ENCODE peak calls at places on chromosome 2, in four cellular contexts. O, A, P and F are unnamed samples.

GRCh38 chr2:104849618-104850097 is 4.3 kb upstream of the POU3F3 start:
- DNase-seq in A (peak), P (peak), O (peak), F (peak)

GRCh38 chr2:168798888-168799410 is 3.5 kb upstream of the NOSTRIN start:
- DNase-seq in A (no peak), O (no peak), P (peak), F (no peak)

GRCh38 chr2:175605989-175606841 is 395.9 kb downstream of the LNPK start:
- DNase-seq in O (no peak), A (peak), P (no peak), F (peak)

GRCh38 chr2:67713376-67713775 is 316.2 kb downstream of the ETAA1 start:
- DNase-seq in A (no peak), O (no peak), P (no peak), F (no peak)

GRCh38 chr2:75491129-75491753 is 69.5 kb downstream of the EVA1A start:
- DNase-seq in O (no peak), A (no peak), P (no peak), F (no peak)

GRCh38 chr2:60980031-60980815 is 37.3 kb upstream of the PEX13 start:
- DNase-seq in A (no peak), O (no peak), P (no peak), F (no peak)

GRCh38 chr2:218002792-218003191 is at the start of gene TNS1:
- DNase-seq in O (no peak), P (no peak), A (peak), F (no peak)

GRCh38 chr2:136376798-136377211 is 258.9 kb upstream of the CXCR4 start:
- DNase-seq in A (no peak), O (no peak), P (no peak), F (no peak)

GRCh38 chr2:182550234-182550633 is 123.4 kb upstream of the PDE1A start:
- DNase-seq in A (no peak), P (no peak), O (no peak), F (no peak)

GRCh38 chr2:31947871-31948270 is 62.9 kb downstream of the MEMO1 start:
- DNase-seq in A (no peak), O (no peak), P (no peak), F (no peak)

GRCh38 chr2:219228026-219228744 is 1.3 kb downstream of the ATG9A start:
- DNase-seq in P (peak), A (no peak), O (no peak), F (no peak)

GRCh38 chr2:63092847-63093246 is 42.2 kb downstream of the OTX1 start:
- DNase-seq in P (no peak), A (no peak), O (no peak), F (no peak)

GRCh38 chr2:74935883-74936483 is 22.5 kb upstream of the POLE4 start:
- DNase-seq in O (no peak), P (no peak), A (no peak), F (no peak)

GRCh38 chr2:200442471-200442870 is 67.4 kb downstream of the KCTD18 start:
- DNase-seq in P (no peak), O (no peak), A (no peak), F (no peak)

GRCh38 chr2:29281585-29281984 is 166.4 kb downstream of the CLIP4 start:
- DNase-seq in A (peak), P (no peak), O (no peak), F (no peak)

GRCh38 chr2:100752628-100753333 is 67.2 kb upstream of the NPAS2 start:
- DNase-seq in P (no peak), O (no peak), A (no peak), F (peak)

GRCh38 chr2:86249843-86250402 is 50.7 kb downstream of the MRPL35 start:
- DNase-seq in O (no peak), A (peak), P (peak), F (peak)

GRCh38 chr2:98484121-98484557 is 39.5 kb downstream of the INPP4A start:
- DNase-seq in A (no peak), P (no peak), O (no peak), F (peak)

GRCh38 chr2:167196461-167197252 is 308.4 kb downstream of the XIRP2 start:
- DNase-seq in O (no peak), A (peak), P (no peak), F (no peak)

GRCh38 chr2:19072161-19072560 is 286.3 kb downstream of the OSR1 start:
- DNase-seq in A (no peak), P (no peak), O (no peak), F (no peak)

GRCh38 chr2:205361970-205362369 is 320.3 kb upstream of the NRP2 start:
- DNase-seq in A (no peak), P (no peak), O (no peak), F (no peak)

GRCh38 chr2:216370961-216371633 is 1.2 kb downstream of the MARCHF4 start:
- DNase-seq in P (no peak), A (peak), O (peak), F (no peak)

GRCh38 chr2:164386226-164386625 is 235.1 kb downstream of the GRB14 start:
- DNase-seq in A (no peak), O (no peak), P (no peak), F (no peak)

GRCh38 chr2:39996653-39997080 is 217.6 kb upstream of the THUMPD2 start:
- DNase-seq in A (no peak), O (no peak), P (no peak), F (no peak)

GRCh38 chr2:222613715-222614331 is 42.1 kb downstream of the FARSB start:
- DNase-seq in O (no peak), P (peak), A (peak), F (peak)

GRCh38 chr2:29706171-29706690 is 215.2 kb downstream of the ALK start:
- DNase-seq in A (no peak), P (no peak), O (no peak), F (no peak)

GRCh38 chr2:39373403-39373802 is 63.7 kb downstream of the MAP4K3 start:
- DNase-seq in A (no peak), O (no peak), P (no peak), F (no peak)

GRCh38 chr2:231780123-231780908 is 766 bp downstream of the PDE6D start:
- DNase-seq in P (peak), A (peak), O (peak), F (peak)

GRCh38 chr2:66849128-66849527 is 414.2 kb downstream of the MEIS1 start:
- DNase-seq in O (no peak), A (no peak), P (no peak), F (no peak)

GRCh38 chr2:75311993-75312392 is 112.7 kb upstream of the TACR1 start:
- DNase-seq in O (peak), P (peak), A (peak), F (peak)

GRCh38 chr2:64338910-64339500 is 115.0 kb upstream of the LGALSL start:
- DNase-seq in P (no peak), O (no peak), A (no peak), F (no peak)

GRCh38 chr2:120118471-120118870 is 104.7 kb downstream of the TMEM185B start:
- DNase-seq in A (no peak), P (no peak), O (no peak), F (no peak)

GRCh38 chr2:38260469-38260868 is 116.6 kb downstream of the ATL2 start:
- DNase-seq in P (peak), A (no peak), O (no peak), F (no peak)

GRCh38 chr2:217440000-217440399 is 562.8 kb downstream of the TNS1 start:
- DNase-seq in A (no peak), P (no peak), O (no peak), F (no peak)

GRCh38 chr2:222445226-222445625 is 20.9 kb downstream of the SGPP2 start:
- DNase-seq in A (no peak), O (no peak), P (no peak), F (no peak)

GRCh38 chr2:54274781-54275242 is 18.8 kb upstream of the TSPYL6 start:
- DNase-seq in P (no peak), A (no peak), O (no peak), F (no peak)

GRCh38 chr2:59301466-59302402 is 1060.6 kb upstream of the FANCL start:
- DNase-seq in O (peak), A (peak), P (peak), F (peak)

GRCh38 chr2:70367722-70368323 is 66.0 kb upstream of the FAM136A start:
- DNase-seq in O (peak), A (no peak), P (peak), F (no peak)

GRCh38 chr2:15673919-15674636 is 82.4 kb downstream of the DDX1 start:
- DNase-seq in A (no peak), P (no peak), O (peak), F (peak)
- TF ChIP-seq FOXJ3 in A (no peak), P (no peak), O (no peak), F (no peak)

GRCh38 chr2:12584337-12584736 is 132.4 kb upstream of the TRIB2 start:
- DNase-seq in O (no peak), A (no peak), P (no peak), F (no peak)
- TF ChIP-seq FOXJ3 in O (no peak), A (no peak), P (no peak), F (no peak)

GRCh38 chr2:240820014-240820606 is at the start of gene KIF1A:
- DNase-seq in O (peak), P (no peak), A (peak), F (no peak)

GRCh38 chr2:240818293-240818542 is 1.8 kb downstream of the KIF1A start:
- DNase-seq in A (no peak), O (no peak), P (no peak), F (no peak)

GRCh38 chr2:240817496-240818292 is 2.3 kb downstream of the KIF1A start:
- DNase-seq in O (no peak), A (no peak), P (no peak), F (no peak)

GRCh38 chr2:240819404-240820013 is 510 bp downstream of the KIF1A start:
- DNase-seq in P (no peak), A (peak), O (peak), F (no peak)

DNA sequence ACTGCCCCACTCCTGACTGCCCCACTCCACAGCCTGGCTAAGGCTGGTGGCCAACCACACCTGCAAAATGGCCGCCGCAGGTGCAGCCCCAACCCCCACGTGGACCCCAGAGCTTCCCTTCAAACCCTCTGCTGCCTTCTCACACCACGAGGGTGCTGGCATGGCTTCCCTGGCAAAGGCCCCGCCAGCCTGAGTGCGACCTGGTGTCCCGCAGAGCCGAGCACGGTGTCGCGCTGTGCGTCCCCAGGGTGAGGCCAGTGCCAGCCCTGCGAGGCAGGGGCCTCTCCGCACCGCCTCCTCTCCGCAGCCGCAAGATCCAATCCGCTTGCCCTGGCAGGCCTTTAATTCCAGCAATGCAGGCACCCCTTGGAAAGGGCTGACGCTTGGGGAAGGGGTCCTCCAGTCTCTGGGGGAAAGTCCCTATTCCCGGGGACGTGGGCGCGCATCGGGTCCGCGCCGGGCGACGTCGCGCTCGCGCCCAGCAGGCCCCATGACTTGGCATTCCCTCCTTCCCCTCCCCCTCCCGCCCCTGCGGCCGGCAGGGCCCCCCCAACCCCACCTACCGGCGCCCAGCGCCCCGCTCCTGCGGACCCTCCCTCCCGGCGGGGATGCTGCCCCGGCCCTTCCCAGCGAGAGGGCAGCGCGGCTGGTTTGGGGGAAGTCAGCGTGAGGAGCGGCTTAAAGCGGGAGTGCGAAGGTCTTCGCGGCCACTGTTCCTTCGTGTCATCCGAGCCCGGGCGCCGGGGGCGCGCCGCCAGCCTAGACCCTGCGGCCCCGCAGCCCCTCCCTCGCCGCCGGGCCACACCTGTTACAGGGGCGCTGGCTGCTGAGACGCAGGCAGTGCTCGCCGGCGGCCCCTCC is 1.2 kb downstream of the KIF1A start:
- DNase-seq in A (peak), P (no peak), O (peak), F (no peak)
- TF ChIP-seq FOXJ3 in A (no peak), P (no peak), O (no peak), F (no peak)

DNA sequence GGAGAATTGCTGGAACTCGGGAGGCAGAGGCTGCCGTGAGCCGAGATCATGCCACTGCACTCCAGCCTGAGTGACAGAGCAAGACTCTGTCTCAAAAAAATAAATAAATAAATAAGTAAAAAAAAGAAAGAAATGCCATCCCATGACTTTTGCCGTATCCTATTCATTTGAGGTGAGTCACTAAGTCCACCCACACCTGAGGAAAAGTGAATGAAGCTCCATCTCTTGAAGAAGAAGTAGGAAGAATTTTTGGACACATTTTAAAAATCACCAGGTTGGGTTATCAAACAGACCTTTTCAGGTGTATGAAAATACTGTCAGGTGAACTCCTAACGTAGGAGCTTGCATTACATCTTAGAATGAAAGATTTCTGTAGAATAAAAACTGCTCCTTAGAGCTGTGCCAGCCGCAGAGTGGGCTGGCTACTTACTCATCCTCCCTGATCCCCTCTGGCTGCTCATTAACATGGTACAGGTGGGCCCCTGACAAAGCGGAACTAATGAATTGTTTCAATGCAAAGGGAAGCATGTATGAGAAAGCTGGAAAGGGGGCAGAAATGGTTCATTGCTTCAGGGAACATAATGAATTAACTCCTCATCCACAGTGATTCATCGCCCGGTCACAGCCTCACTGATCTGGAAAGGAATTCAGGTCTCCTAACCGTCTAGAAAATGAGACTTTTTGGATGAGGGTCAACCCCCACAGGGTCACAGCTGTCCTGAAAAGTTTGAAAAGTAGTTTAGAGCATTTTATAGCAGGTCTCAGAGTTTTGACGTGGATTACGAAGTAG is 191.3 kb downstream of the SPP2 start:
- DNase-seq in P (no peak), O (no peak), A (no peak), F (no peak)
- TF ChIP-seq FOXJ3 in P (no peak), O (no peak), A (no peak), F (no peak)

GRCh38 chr2:35443087-35443486 is 912.5 kb upstream of the CRIM1 start:
- DNase-seq in A (no peak), P (no peak), O (no peak), F (no peak)

GRCh38 chr2:35447816-35448215 is 907.8 kb upstream of the CRIM1 start:
- DNase-seq in O (no peak), A (no peak), P (no peak), F (no peak)

DNA sequence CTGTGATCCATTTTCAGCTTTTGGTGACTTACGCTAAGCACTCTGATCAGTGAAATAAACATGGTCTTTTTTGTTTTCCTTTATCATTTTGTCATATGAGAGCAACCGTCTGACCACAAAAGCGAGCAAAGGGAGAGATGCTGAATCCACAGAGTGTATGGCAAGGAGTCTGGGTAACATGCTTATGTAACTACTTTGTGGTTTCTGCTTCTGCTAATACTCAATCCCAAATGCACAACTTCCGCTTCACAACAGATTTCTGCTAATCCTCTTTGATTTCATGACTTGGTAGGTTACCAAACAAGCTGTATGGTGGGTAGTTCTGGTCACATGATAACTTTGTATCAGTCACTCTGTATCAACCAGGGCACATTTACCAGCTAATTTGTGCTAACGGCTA is 908.4 kb upstream of the CRIM1 start:
- DNase-seq in P (no peak), A (no peak), O (no peak), F (no peak)
- TF ChIP-seq FOXJ3 in P (no peak), A (no peak), O (no peak), F (no peak)

GRCh38 chr2:179268277-179268935 is 3.8 kb upstream of the SESTD1 start:
- DNase-seq in P (no peak), A (no peak), O (no peak), F (peak)
- TF ChIP-seq FOXJ3 in P (no peak), A (no peak), O (no peak), F (no peak)

DNA sequence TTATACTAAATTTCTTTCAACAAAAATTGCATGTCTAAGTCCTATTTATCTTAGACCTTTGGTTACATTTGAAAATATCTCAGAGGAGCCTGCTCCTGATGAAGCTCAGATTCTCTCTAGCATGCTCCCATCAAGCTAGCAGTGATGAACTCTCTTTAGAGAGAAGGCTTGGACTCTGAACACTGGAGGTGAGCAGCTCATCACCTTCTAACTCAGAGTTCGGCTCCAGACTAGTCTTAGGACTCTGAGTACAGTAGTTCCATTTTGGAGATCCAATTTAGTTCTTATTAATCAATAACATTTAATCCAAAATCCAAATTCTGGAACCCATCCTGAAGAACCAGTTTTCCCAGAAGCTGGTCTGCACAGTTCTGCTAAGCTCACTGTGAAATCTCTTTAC is 107.8 kb downstream of the CACNB4 start:
- DNase-seq in O (no peak), P (no peak), A (no peak), F (no peak)
- TF ChIP-seq FOXJ3 in O (no peak), P (no peak), A (no peak), F (no peak)

GRCh38 chr2:237631029-237631785 is 3.8 kb downstream of the LRRFIP1 start:
- DNase-seq in P (no peak), A (no peak), O (no peak), F (no peak)
- TF ChIP-seq FOXJ3 in P (no peak), A (no peak), O (no peak), F (no peak)